ENCODE peak calls at places on chromosome 18, in six cellular contexts. G is K562, K is GM12878, E is HCT116, H is SK-N-SH, V is HepG2. M is an unnamed sample.
A peak's percentile ranks its signal among the peaks of the same experiment; 100 is the strongest.

GRCh38 chr18:9082763-9083510 is 19.6 kb upstream of the NDUFV2 start:
- DNase-seq in G (no peak), K (peak; percentile 68), E (no peak), H (no peak), V (no peak), M (no peak)

GRCh38 chr18:44887227-44887631 is 206.5 kb downstream of the SETBP1 start:
- DNase-seq in G (no peak), K (peak; percentile 69), E (no peak), H (no peak), V (no peak), M (no peak)

GRCh38 chr18:72013512-72013911 is 530.6 kb downstream of the CBLN2 start:
- DNase-seq in G (no peak), K (no peak), E (no peak), H (no peak), V (no peak), M (no peak)

GRCh38 chr18:43129946-43130523 is 14.6 kb upstream of the RIT2 start:
- DNase-seq in G (no peak), K (no peak), E (no peak), H (peak; percentile 48), V (no peak), M (no peak)

GRCh38 chr18:51185075-51185474 is 12.4 kb downstream of the MEX3C start:
- DNase-seq in G (no peak), K (no peak), E (no peak), H (no peak), V (no peak), M (no peak)

GRCh38 chr18:79897940-79898625 is 53.4 kb downstream of the SLC66A2 start:
- DNase-seq in G (no peak), K (no peak), E (no peak), H (no peak), V (no peak), M (no peak)

GRCh38 chr18:5979971-5980457 is 84.7 kb upstream of the TMEM200C start:
- DNase-seq in G (no peak), K (peak; percentile 79), E (no peak), H (no peak), V (no peak), M (no peak)

GRCh38 chr18:52715421-52715820 is 375.4 kb downstream of the DCC start:
- DNase-seq in G (no peak), K (no peak), E (no peak), H (no peak), V (no peak), M (no peak)

GRCh38 chr18:29305516-29305915 is 1128.6 kb upstream of the CDH2 start:
- DNase-seq in G (no peak), K (no peak), E (no peak), H (no peak), V (no peak), M (no peak)

GRCh38 chr18:77482190-77482928 is 232.7 kb downstream of the GALR1 start:
- DNase-seq in G (no peak), K (no peak), E (no peak), H (no peak), V (no peak), M (no peak)

GRCh38 chr18:77486985-77487384 is 237.3 kb downstream of the GALR1 start:
- DNase-seq in G (no peak), K (no peak), E (no peak), H (no peak), V (no peak), M (no peak)

GRCh38 chr18:77487951-77488740 is 238.5 kb downstream of the GALR1 start:
- DNase-seq in G (no peak), K (no peak), E (no peak), H (no peak), V (no peak), M (no peak)
- TF ChIP-seq POLR2AphosphoS5 in G (no peak), K (no peak), E (no peak), H (no peak), V (no peak), M (no peak)

GRCh38 chr18:24427484-24427883 is 1.0 kb downstream of the IMPACT start:
- DNase-seq in G (no peak), K (no peak), E (no peak), H (peak; percentile 48), V (no peak), M (no peak)

GRCh38 chr18:24428709-24429108 is 2.2 kb downstream of the IMPACT start:
- DNase-seq in G (no peak), K (no peak), E (no peak), H (no peak), V (no peak), M (no peak)

GRCh38 chr18:24429188-24429587 is 2.7 kb downstream of the IMPACT start:
- DNase-seq in G (no peak), K (no peak), E (no peak), H (no peak), V (no peak), M (no peak)

GRCh38 chr18:24426073-24426397 is 435 bp upstream of the IMPACT start:
- DNase-seq in G (no peak), K (no peak), E (no peak), H (no peak), V (no peak), M (no peak)

DNA sequence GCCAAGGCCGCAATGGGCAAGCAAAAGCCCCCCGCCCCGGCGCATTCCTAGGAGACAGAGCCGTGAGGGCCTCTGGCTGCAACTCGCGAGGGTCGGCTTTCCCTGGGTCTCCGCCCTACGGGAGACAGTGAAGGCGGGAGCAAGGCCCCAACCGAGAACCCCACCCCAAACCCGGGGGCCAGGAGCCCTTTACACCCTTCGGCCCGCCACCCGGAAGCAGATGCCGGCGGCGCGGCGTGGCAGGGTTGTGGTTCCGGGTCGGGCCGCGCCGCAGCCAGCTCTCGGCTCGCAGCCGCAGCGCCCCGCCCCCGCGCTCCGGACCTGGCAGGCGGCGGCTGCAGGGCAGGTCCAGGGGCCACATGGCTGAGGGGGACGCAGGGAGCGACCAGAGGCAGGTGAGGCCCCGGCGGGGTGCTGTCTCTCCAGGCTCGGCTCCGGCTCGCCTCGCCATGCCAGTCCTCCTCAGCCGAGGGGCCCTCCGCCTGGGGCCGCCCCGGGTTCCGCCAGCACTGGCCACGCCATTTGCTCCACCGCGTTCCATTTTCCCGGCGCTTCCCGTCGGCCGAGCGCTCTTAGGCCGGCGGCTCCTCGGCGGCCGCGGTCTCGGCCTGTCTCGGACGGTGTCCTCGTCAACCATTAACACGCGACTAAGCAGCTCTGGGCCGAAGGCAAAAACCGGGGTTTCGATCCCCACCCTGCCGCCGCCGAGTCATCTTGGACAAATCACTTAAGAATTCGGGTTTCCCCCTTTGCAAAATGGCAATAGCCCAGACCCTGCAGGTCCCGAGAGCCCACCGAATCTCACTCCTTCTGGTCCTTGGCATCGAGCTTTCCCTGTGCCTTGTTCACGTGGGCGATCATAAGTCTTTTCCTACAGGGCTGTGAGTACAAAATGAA is at the start of gene IMPACT:
- DNase-seq in G (peak; percentile 93), K (no peak), E (peak; percentile 54), H (peak; percentile 96), V (peak; percentile 38), M (peak; percentile 81)
- TF ChIP-seq RAD21 in G (no peak), K (no peak), E (no peak), H (no peak), V (peak; percentile 22), M (no peak)

GRCh38 chr18:56139372-56139771 is 499.0 kb downstream of the TXNL1 start:
- DNase-seq in G (no peak), K (no peak), E (no peak), H (no peak), V (no peak), M (no peak)

GRCh38 chr18:56139792-56140254 is 498.6 kb downstream of the TXNL1 start:
- DNase-seq in G (no peak), K (no peak), E (no peak), H (no peak), V (no peak), M (no peak)
- TF ChIP-seq POLR2AphosphoS5 in G (no peak), K (no peak), E (no peak), H (no peak), V (no peak), M (no peak)

GRCh38 chr18:76482971-76483691 is 11.9 kb downstream of the ZNF516 start:
- DNase-seq in G (no peak), K (no peak), E (no peak), H (no peak), V (no peak), M (no peak)
- TF ChIP-seq RAD21 in G (no peak), K (no peak), E (no peak), H (no peak), V (no peak), M (no peak)

GRCh38 chr18:12276736-12277554 is 22.8 kb downstream of the CIDEA start:
- DNase-seq in G (no peak), K (no peak), E (no peak), H (no peak), V (no peak), M (no peak)
- TF ChIP-seq POLR2AphosphoS5 in G (no peak), K (no peak), E (no peak), H (no peak), V (no peak), M (no peak)

GRCh38 chr18:31426021-31426420 is 21.5 kb upstream of the DSG3 start:
- DNase-seq in G (no peak), K (no peak), E (no peak), H (no peak), V (no peak), M (no peak)

GRCh38 chr18:31428211-31428610 is 19.3 kb upstream of the DSG3 start:
- DNase-seq in G (no peak), K (no peak), E (no peak), H (no peak), V (no peak), M (no peak)

GRCh38 chr18:31420524-31420923 is 27.0 kb upstream of the DSG3 start:
- DNase-seq in G (no peak), K (no peak), E (no peak), H (no peak), V (no peak), M (no peak)

GRCh38 chr18:31427010-31427409 is 20.5 kb upstream of the DSG3 start:
- DNase-seq in G (no peak), K (no peak), E (no peak), H (no peak), V (no peak), M (no peak)

GRCh38 chr18:31424383-31424988 is 23.1 kb upstream of the DSG3 start:
- DNase-seq in G (peak; percentile 27), K (no peak), E (peak; percentile 64), H (peak; percentile 16), V (peak; percentile 10), M (peak; percentile 76)
- TF ChIP-seq RAD21 in G (peak; percentile 82), K (peak; percentile 94), E (peak; percentile 94), H (peak; percentile 59), V (peak; percentile 52), M (peak; percentile 93)

M was measured in H1.